ENCODE peak calls at places on chromosomes 13 and 19, in seven cellular contexts. D, M, X, I, T, B and F are unnamed samples.

GRCh38 chr19:41882568-41883462 is at the start of gene ARHGEF1:
- DNase-seq in D (peak; percentile 60), M (peak; percentile 91), X (peak; percentile 75), I (peak; percentile 79), T (peak; percentile 68), B (no peak), F (no peak)

GRCh38 chr13:41513600-41513999 is 56.2 kb downstream of the RGCC start:
- DNase-seq in D (no peak), M (no peak), X (no peak), I (no peak), T (no peak), B (no peak), F (no peak)

GRCh38 chr13:23868521-23868920 is 20.7 kb downstream of the MIPEP start:
- DNase-seq in D (no peak), M (no peak), X (no peak), I (no peak), T (no peak), B (no peak), F (no peak)

GRCh38 chr13:37929308-37929707 is 59.7 kb upstream of the TRPC4 start:
- DNase-seq in D (no peak), M (no peak), X (no peak), I (no peak), T (no peak), B (no peak), F (no peak)

GRCh38 chr19:54561840-54562239 is 11.8 kb upstream of the LILRA2 start:
- DNase-seq in D (no peak), M (no peak), X (no peak), I (no peak), T (no peak), B (no peak), F (no peak)

GRCh38 chr19:29724102-29724641 is 9.1 kb upstream of the C19orf12 start:
- DNase-seq in D (peak; percentile 46), M (no peak), X (no peak), I (no peak), T (no peak), B (peak; percentile 61), F (no peak)

GRCh38 chr19:31351212-31352193 is 2.3 kb upstream of the TSHZ3 start:
- DNase-seq in D (peak; percentile 45), M (peak; percentile 77), X (peak; percentile 31), I (peak; percentile 47), T (peak; percentile 39), B (peak; percentile 77), F (no peak)

GRCh38 chr19:33397536-33398360 is 24.2 kb downstream of the CEBPG start:
- DNase-seq in D (no peak), M (peak; percentile 57), X (no peak), I (no peak), T (no peak), B (no peak), F (no peak)

GRCh38 chr19:15285896-15286591 is 46.3 kb downstream of the BRD4 start:
- DNase-seq in D (no peak), M (no peak), X (no peak), I (no peak), T (no peak), B (no peak), F (no peak)

GRCh38 chr19:15288146-15288963 is 44.0 kb downstream of the BRD4 start:
- DNase-seq in D (no peak), M (peak; percentile 74), X (no peak), I (no peak), T (no peak), B (no peak), F (no peak)

GRCh38 chr19:15287496-15287895 is 44.8 kb downstream of the BRD4 start:
- DNase-seq in D (no peak), M (no peak), X (no peak), I (no peak), T (no peak), B (no peak), F (no peak)

GRCh38 chr19:15284896-15285295 is 47.4 kb downstream of the BRD4 start:
- DNase-seq in D (no peak), M (no peak), X (no peak), I (no peak), T (no peak), B (no peak), F (no peak)

DNA sequence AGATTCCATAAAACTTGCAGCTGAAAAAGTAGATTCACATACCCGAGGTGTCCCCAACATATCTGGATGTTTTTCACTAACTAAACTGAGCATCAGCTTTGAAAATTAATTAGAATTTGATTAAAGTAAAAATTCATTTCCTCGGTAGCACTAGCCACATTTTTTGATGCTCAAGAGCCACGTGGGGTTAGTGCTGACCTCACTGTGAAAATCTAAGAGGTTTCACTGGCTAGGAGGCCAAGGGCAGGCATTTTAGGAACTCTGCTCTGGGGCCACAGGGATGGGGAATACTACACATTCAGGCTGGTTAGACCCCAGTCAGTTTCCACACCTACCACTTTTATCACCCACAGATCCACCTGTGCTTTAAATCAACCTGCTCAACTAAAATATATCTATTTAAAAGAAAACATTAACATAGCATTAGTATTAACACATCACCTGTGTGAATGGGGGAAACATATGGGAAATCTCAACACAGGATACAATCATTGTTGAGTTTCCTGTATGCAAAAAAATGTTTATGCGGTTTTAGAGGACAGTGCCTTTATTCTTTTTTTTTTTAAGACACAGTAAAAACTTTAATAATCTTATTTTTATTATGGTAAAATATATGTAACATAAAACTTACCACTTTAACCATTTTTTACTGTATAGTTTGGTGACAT is 45.5 kb downstream of the BRD4 start:
- DNase-seq in D (no peak), M (no peak), X (no peak), I (no peak), T (no peak), B (no peak), F (no peak)
- H3K4me1 ChIP-seq in D (peaks cover 88% of the 10 kb centered on the region), M (peaks cover 64% of the 10 kb centered on the region), X (peaks cover 83% of the 10 kb centered on the region), I (peaks cover 100% of the 10 kb centered on the region), T (peaks cover 100% of the 10 kb centered on the region), B (peaks cover 20% of the 10 kb centered on the region), F (peaks cover 43% of the 10 kb centered on the region)

DNA sequence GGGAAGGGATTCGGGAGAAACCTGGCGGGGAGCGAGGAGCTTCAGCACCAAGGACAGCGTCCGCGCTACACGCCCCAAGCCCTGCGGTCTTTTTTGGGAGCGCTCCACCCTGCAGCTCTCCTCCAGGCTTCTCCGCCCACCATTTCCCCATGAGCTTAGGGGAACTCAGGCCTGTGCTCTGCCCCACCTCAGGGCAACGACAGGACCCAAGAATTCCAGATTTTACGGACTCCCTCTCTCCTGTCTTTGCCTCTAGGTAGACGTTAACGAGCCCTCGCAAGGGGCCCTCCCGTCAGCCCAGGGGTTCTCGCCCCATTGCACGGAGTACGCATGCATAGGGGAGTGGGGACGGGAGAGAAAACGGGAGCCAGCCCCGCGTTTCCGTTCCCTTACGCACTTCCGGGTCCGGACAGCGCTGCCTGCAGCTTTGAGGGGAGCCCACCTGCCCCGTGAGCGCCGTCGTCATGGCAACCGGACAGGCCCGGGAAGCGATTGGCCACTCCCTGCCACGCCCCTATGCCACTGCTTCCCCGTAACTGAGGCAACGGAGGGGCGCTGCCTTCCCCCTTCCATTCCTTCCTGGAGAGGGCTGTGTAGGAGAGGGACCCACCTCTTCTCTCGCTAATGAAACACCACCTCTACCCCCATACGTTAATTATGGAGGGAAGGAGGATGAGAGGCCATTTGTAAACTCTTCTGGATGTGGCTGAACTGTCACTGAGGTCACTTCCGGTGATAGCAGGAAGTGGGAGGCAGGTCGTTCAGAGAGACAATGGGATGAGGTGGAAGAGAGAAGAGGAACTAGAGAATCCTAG is 20.8 kb downstream of the NOVA2 start:
- DNase-seq in D (peak; percentile 85), M (peak; percentile 82), X (peak; percentile 24), I (peak; percentile 62), T (peak; percentile 47), B (peak; percentile 94), F (no peak)
- H3K27ac ChIP-seq in D (no peak overlapping the region), M (no peak overlapping the region), X (no peak overlapping the region), I (no peak overlapping the region), T (no peak overlapping the region), B (no peak overlapping the region), F (no peak overlapping the region)

GRCh38 chr19:16463991-16464575 is 7.7 kb downstream of the EPS15L1 start:
- DNase-seq in D (peak; percentile 54), M (no peak), X (no peak), I (no peak), T (no peak), B (peak; percentile 68), F (no peak)

GRCh38 chr19:16462757-16463250 is 9.0 kb downstream of the EPS15L1 start:
- DNase-seq in D (no peak), M (no peak), X (peak; percentile 26), I (no peak), T (peak; percentile 71), B (no peak), F (no peak)

GRCh38 chr19:16463341-16463990 is 8.3 kb downstream of the EPS15L1 start:
- DNase-seq in D (no peak), M (no peak), X (no peak), I (no peak), T (no peak), B (no peak), F (no peak)

GRCh38 chr19:16467581-16467980 is 4.2 kb downstream of the EPS15L1 start:
- DNase-seq in D (no peak), M (peak; percentile 79), X (no peak), I (peak; percentile 58), T (no peak), B (no peak), F (no peak)

DNA sequence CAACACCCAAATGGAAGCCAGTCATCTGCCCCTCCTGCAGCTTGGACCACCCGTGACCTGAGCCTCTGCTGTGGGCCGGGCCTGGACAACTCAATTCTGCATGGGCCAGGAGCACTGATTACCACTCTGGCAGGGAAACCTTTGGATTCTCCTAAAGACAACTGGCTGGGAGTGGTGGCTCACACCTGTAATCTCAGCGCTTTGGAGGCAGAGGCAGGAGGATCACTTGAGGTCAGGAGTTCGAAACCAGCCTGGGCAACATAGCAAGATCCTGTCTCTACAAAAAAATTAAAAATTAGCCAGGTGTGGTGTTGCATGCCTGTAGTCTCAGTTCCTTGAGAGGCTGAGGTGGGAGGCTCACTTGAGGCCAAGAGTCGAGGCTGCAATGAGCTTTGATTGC is 6.5 kb downstream of the EPS15L1 start:
- DNase-seq in D (no peak), M (no peak), X (no peak), I (no peak), T (no peak), B (no peak), F (no peak)
- H3K4me1 ChIP-seq in D (peaks cover 21% of the 10 kb centered on the region), M (peaks cover 29% of the 10 kb centered on the region), X (peaks cover 15% of the 10 kb centered on the region), I (peaks cover 63% of the 10 kb centered on the region), T (peaks cover 90% of the 10 kb centered on the region), B (peaks cover 2% of the 10 kb centered on the region), F (peaks cover 2% of the 10 kb centered on the region)

GRCh38 chr19:6773323-6773931 is 919 bp downstream of the VAV1 start:
- DNase-seq in D (no peak), M (peak; percentile 80), X (peak; percentile 61), I (peak; percentile 38), T (no peak), B (no peak), F (peak; percentile 65)
- H3K27ac ChIP-seq in D (no peak overlapping the region), M (no peak overlapping the region), X (peak overlapping the region; percentile 61), I (no peak overlapping the region), T (no peak overlapping the region), B (no peak overlapping the region), F (peak overlapping the region; percentile 33)

GRCh38 chr13:32722340-32722739 is 136.1 kb downstream of the PDS5B start:
- DNase-seq in D (no peak), M (no peak), X (no peak), I (no peak), T (no peak), B (no peak), F (no peak)
- H3K4me1 ChIP-seq in D (no peaks in the 10 kb centered on the region), M (peaks cover 2% of the 10 kb centered on the region), X (no peaks in the 10 kb centered on the region), I (no peaks in the 10 kb centered on the region), T (peaks cover 11% of the 10 kb centered on the region), B (no peaks in the 10 kb centered on the region), F (no peaks in the 10 kb centered on the region)